ENCODE peak calls at places on chromosomes 6 and 20, in four cellular contexts. A is PC-3, H is tibial nerve, U is A549. D is an unnamed sample.

GRCh38 chr6:111861321-111861938 is 11.8 kb downstream of the FYN start:
- DNase-seq in U (no peak), A (no peak), H (no peak), D (no peak)

GRCh38 chr6:167719920-167720319 is 106.8 kb upstream of the AFDN start:
- DNase-seq in A (no peak), U (no peak), H (no peak), D (no peak)

GRCh38 chr20:46004813-46005505 is 3.7 kb upstream of the MMP9 start:
- DNase-seq in U (no peak), H (no peak), A (peak; percentile 77), D (no peak)

GRCh38 chr20:22985212-22985611 is 49.9 kb upstream of the SSTR4 start:
- DNase-seq in U (no peak), A (no peak), H (no peak), D (no peak)

GRCh38 chr20:14566505-14566904 is 229.1 kb upstream of the FLRT3 start:
- DNase-seq in A (peak; percentile 13), U (no peak), H (no peak), D (no peak)

GRCh38 chr6:161508341-161508740 is 234.5 kb upstream of the AGPAT4 start:
- DNase-seq in A (no peak), H (no peak), U (no peak), D (no peak)

GRCh38 chr20:2626853-2627541 is 25.4 kb upstream of the NOP56 start:
- DNase-seq in H (no peak), U (peak; percentile 89), A (peak; percentile 83), D (peak; percentile 83)

GRCh38 chr6:107491059-107491609 is 1.2 kb downstream of the SOBP start:
- DNase-seq in A (no peak), U (peak; percentile 3), H (peak; percentile 54), D (no peak)

GRCh38 chr20:51059862-51060261 is 37.0 kb upstream of the KCNG1 start:
- DNase-seq in U (no peak), A (no peak), H (no peak), D (peak; percentile 45)

GRCh38 chr6:45654673-45655072 is 276.9 kb upstream of the SUPT3H start:
- DNase-seq in A (no peak), U (no peak), H (no peak), D (no peak)

GRCh38 chr6:113381957-113382356 is 475.2 kb upstream of the MARCKS start:
- DNase-seq in U (no peak), A (peak; percentile 42), H (no peak), D (peak; percentile 47)

GRCh38 chr6:3280866-3281465 is 22.2 kb downstream of the PSMG4 start:
- DNase-seq in U (no peak), A (peak; percentile 11), H (no peak), D (peak; percentile 41)

GRCh38 chr6:149414822-149415221 is 14.8 kb downstream of the SUMO4 start:
- DNase-seq in U (no peak), A (no peak), H (no peak), D (no peak)

GRCh38 chr6:107345398-107345797 is 114.0 kb downstream of the PDSS2 start:
- DNase-seq in H (no peak), U (no peak), A (no peak), D (no peak)

GRCh38 chr6:63640062-63640461 is 4.5 kb downstream of the PHF3 start:
- DNase-seq in U (no peak), A (peak; percentile 63), H (no peak), D (peak; percentile 42)

GRCh38 chr6:147331401-147331800 is 127.2 kb downstream of the STXBP5 start:
- DNase-seq in U (no peak), A (no peak), H (no peak), D (no peak)

GRCh38 chr6:88730602-88731001 is 232.8 kb downstream of the RNGTT start:
- DNase-seq in U (peak; percentile 63), A (peak; percentile 71), H (no peak), D (peak; percentile 84)

GRCh38 chr6:5767471-5767870 is 239.3 kb downstream of the NRN1 start:
- DNase-seq in A (no peak), U (no peak), H (no peak), D (no peak)

GRCh38 chr6:164098857-164099534 is 684.5 kb downstream of the QKI start:
- DNase-seq in A (no peak), H (no peak), U (no peak), D (no peak)

GRCh38 chr20:16476032-16476431 is 97.2 kb downstream of the KIF16B start:
- DNase-seq in H (no peak), U (peak; percentile 64), A (peak; percentile 86), D (peak; percentile 19)

GRCh38 chr6:40477246-40478126 is 109.7 kb downstream of the LRFN2 start:
- DNase-seq in U (no peak), A (no peak), H (no peak), D (no peak)

GRCh38 chr6:27468334-27468733 is 4.6 kb downstream of the ZNF184 start:
- DNase-seq in H (no peak), U (no peak), A (peak; percentile 52), D (no peak)

GRCh38 chr20:54082100-54082499 is 11.7 kb upstream of the BCAS1 start:
- DNase-seq in A (no peak), U (no peak), H (no peak), D (no peak)

GRCh38 chr6:40743226-40743625 is 156.1 kb upstream of the LRFN2 start:
- DNase-seq in U (no peak), A (no peak), H (no peak), D (no peak)

GRCh38 chr6:73180718-73181619 is 44.3 kb downstream of the KHDC1L start:
- DNase-seq in H (no peak), U (peak; percentile 55), A (peak; percentile 76), D (peak; percentile 70)

GRCh38 chr20:11156922-11157321 is 483.1 kb upstream of the JAG1 start:
- DNase-seq in A (no peak), U (no peak), H (no peak), D (no peak)

GRCh38 chr20:59806578-59806975 is 126.9 kb downstream of the SYCP2 start:
- DNase-seq in U (no peak), H (no peak), A (no peak), D (no peak)

GRCh38 chr20:25052255-25053206 is 5.4 kb downstream of the ACSS1 start:
- DNase-seq in U (no peak), H (no peak), A (no peak), D (no peak)

GRCh38 chr20:63738687-63739128 is 868 bp upstream of the SLC2A4RG start:
- DNase-seq in U (no peak), H (peak; percentile 49), A (no peak), D (no peak)

GRCh38 chr20:25540273-25540672 is 45.1 kb downstream of the NINL start:
- DNase-seq in H (no peak), A (peak; percentile 39), U (no peak), D (no peak)

GRCh38 chr6:138245751-138246150 is 27.5 kb upstream of the PBOV1 start:
- DNase-seq in H (no peak), A (no peak), U (no peak), D (no peak)

GRCh38 chr20:8331740-8332412 is 199.8 kb downstream of the PLCB1 start:
- DNase-seq in A (peak; percentile 20), H (no peak), U (no peak), D (peak; percentile 70)

GRCh38 chr20:13718161-13718560 is 66.6 kb downstream of the ESF1 start:
- DNase-seq in U (no peak), A (no peak), H (no peak), D (no peak)

GRCh38 chr6:13761361-13762036 is 49.9 kb upstream of the RANBP9 start:
- DNase-seq in U (no peak), H (no peak), A (no peak), D (no peak)

GRCh38 chr6:107736713-107737396 is 87.3 kb downstream of the SCML4 start:
- DNase-seq in A (no peak), H (no peak), U (no peak), D (no peak)

GRCh38 chr20:750801-751200 is 17.5 kb downstream of the SLC52A3 start:
- DNase-seq in U (peak; percentile 49), H (no peak), A (no peak), D (no peak)

GRCh38 chr6:12288844-12289654 is 1.1 kb upstream of the EDN1 start:
- DNase-seq in A (peak; percentile 88), H (no peak), U (peak; percentile 82), D (peak; percentile 68)

GRCh38 chr6:90190752-90191393 is 105.8 kb downstream of the BACH2 start:
- DNase-seq in U (no peak), A (no peak), H (no peak), D (no peak)

GRCh38 chr6:11043552-11043960 is 549 bp downstream of the ELOVL2 start:
- DNase-seq in U (no peak), A (no peak), H (no peak), D (no peak)

GRCh38 chr20:10971096-10971495 is 297.3 kb upstream of the JAG1 start:
- DNase-seq in A (peak; percentile 19), U (no peak), H (no peak), D (no peak)

GRCh38 chr6:22470454-22471368 is 98.7 kb upstream of the HDGFL1 start:
- DNase-seq in U (peak; percentile 35), A (peak; percentile 89), H (no peak), D (peak; percentile 60)
- TF ChIP-seq CTCF in U (no peak), A (peak; percentile 55), H (no peak), D (peak; percentile 38)

DNA sequence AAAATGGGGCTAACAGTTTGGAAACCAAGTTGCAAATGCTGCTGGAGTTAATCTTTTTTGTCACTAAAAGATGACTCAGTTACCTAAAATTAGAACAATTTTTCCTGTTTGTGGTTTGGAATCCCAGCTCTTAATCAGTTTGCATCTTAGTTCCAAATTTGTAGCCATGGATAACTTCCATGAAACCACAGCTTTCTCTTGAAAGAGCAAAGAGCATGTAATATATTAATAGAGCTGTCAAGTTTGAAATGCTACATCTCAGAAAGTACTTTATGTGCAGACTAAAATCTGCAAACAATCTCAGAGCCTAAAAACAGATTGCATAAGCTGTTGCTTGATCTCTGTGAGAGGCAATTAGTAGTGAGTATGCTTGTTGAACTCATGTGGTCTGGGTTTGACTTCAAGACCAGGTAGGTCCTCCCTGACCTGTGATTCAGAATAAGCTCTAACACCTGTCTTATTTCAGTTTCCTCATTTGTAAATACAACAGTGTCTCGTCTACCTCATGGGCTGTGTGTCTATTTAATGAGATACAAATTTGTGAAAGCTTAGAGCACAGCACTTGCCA is 23.5 kb downstream of the DHX35 start:
- DNase-seq in A (peak; percentile 42), U (no peak), H (no peak), D (peak; percentile 14)
- H3K27ac ChIP-seq in A (peak overlapping the region; percentile 66), U (no peak overlapping the region), H (no peak overlapping the region), D (no peak overlapping the region)

GRCh38 chr6:142518761-142519160 is 217.0 kb downstream of the ADGRG6 start:
- DNase-seq in A (no peak), U (no peak), H (no peak), D (no peak)
- H3K4me3 ChIP-seq in A (no peak overlapping the region), U (no peak overlapping the region), H (no peak overlapping the region), D (no peak overlapping the region)

GRCh38 chr6:8639928-8640649 is 204.7 kb upstream of the SLC35B3 start:
- DNase-seq in A (no peak), U (no peak), H (no peak), D (no peak)
- TF ChIP-seq CTCF in A (no peak), U (no peak), H (no peak), D (no peak)

D was measured in brain microvascular endothelial cell.